ENCODE peak calls at places on chromosomes 16 and 17, in seven cellular contexts. A is adrenal gland, E is A549, L is transverse colon, H is breast epithelium, I is ascending aorta, T is heart right ventricle. R is an unnamed sample. For H3K9me3, the result is how much of the 10 kb centered on the place peaks cover.

GRCh38 chr17:65595071-65595655 is 33.7 kb upstream of the AXIN2 start:
- DNase-seq in E (peak), A (no peak), H (no peak), I (no peak), T (no peak), L (no peak), R (no peak)

GRCh38 chr16:81600275-81600674 is 155.7 kb downstream of the CMIP start:
- DNase-seq in T (no peak), H (no peak), I (no peak), A (no peak), E (no peak), L (no peak), R (no peak)

GRCh38 chr17:83083368-83084201 is 4.2 kb downstream of the METRNL start:
- DNase-seq in A (no peak), T (no peak), E (peak), L (no peak), I (no peak), H (no peak), R (peak)

GRCh38 chr16:74480150-74481029 is 59.1 kb upstream of the CLEC18B start:
- DNase-seq in L (peak), E (peak), T (no peak), A (no peak), I (no peak), H (peak), R (peak)

GRCh38 chr16:57151369-57151768 is 34.5 kb downstream of the PSME3IP1 start:
- DNase-seq in A (no peak), L (no peak), T (no peak), H (no peak), I (no peak), E (no peak), R (no peak)

GRCh38 chr16:565420-566330 is 1.1 kb upstream of the NHLRC4 start:
- DNase-seq in E (no peak), I (no peak), H (no peak), A (no peak), T (no peak), L (no peak), R (no peak)

GRCh38 chr17:67027031-67027628 is 17.2 kb upstream of the CACNG1 start:
- DNase-seq in H (no peak), T (peak), L (no peak), A (peak), I (no peak), E (no peak), R (no peak)

GRCh38 chr16:66660422-66661209 is 35.9 kb downstream of the CMTM4 start:
- DNase-seq in L (peak), T (peak), I (peak), H (peak), A (peak), E (peak), R (peak)

GRCh38 chr16:11181242-11181888 is 74.6 kb downstream of the SOCS1 start:
- DNase-seq in T (no peak), E (no peak), H (peak), I (no peak), L (no peak), A (no peak), R (no peak)

GRCh38 chr16:528111-529011 is 849 bp downstream of the CAPN15 start:
- DNase-seq in I (no peak), H (no peak), E (no peak), L (peak), T (no peak), A (peak), R (peak)

GRCh38 chr17:58391302-58391984 is 25.9 kb downstream of the RNF43 start:
- DNase-seq in T (no peak), A (peak), E (peak), L (peak), I (no peak), H (peak), R (peak)

GRCh38 chr16:50802000-50802399 is 60.1 kb downstream of the CYLD start:
- DNase-seq in H (no peak), L (no peak), T (no peak), A (no peak), E (no peak), I (no peak), R (no peak)

GRCh38 chr17:6086603-6087400 is 16.6 kb downstream of the WSCD1 start:
- DNase-seq in I (no peak), L (no peak), E (no peak), A (no peak), H (no peak), T (no peak), R (no peak)

GRCh38 chr16:50778284-50779163 is 36.6 kb downstream of the CYLD start:
- DNase-seq in E (no peak), H (no peak), T (no peak), A (no peak), I (no peak), L (no peak), R (no peak)

GRCh38 chr16:6905601-6906000 is 427.0 kb upstream of the RBFOX1 start:
- DNase-seq in I (no peak), H (peak), L (no peak), E (no peak), A (no peak), T (no peak), R (no peak)

GRCh38 chr16:89044394-89045180 is 49.1 kb upstream of the ACSF3 start:
- DNase-seq in L (no peak), H (no peak), A (no peak), T (no peak), I (no peak), E (no peak), R (no peak)

GRCh38 chr17:7468814-7469438 is 10.5 kb downstream of the ZBTB4 start:
- DNase-seq in E (no peak), I (no peak), T (no peak), A (no peak), H (no peak), L (no peak), R (no peak)

GRCh38 chr17:44899074-44899782 is at the start of gene EFTUD2:
- DNase-seq in H (peak), E (peak), I (peak), A (peak), T (peak), L (peak), R (peak)

GRCh38 chr16:89712476-89712805 is 8.3 kb downstream of the VPS9D1 start:
- DNase-seq in L (no peak), E (no peak), H (no peak), A (no peak), I (no peak), T (no peak), R (no peak)

GRCh38 chr16:82864332-82865040 is 237.7 kb downstream of the CDH13 start:
- DNase-seq in H (no peak), T (no peak), L (no peak), I (no peak), E (no peak), A (no peak), R (peak)

GRCh38 chr17:6327007-6327406 is 107.9 kb downstream of the AIPL1 start:
- DNase-seq in H (no peak), L (no peak), T (peak), E (no peak), A (peak), I (no peak), R (no peak)

GRCh38 chr17:4492762-4493561 is 5.7 kb upstream of the SPNS2 start:
- DNase-seq in E (peak), H (no peak), T (no peak), I (no peak), L (peak), A (peak), R (peak)

GRCh38 chr16:24801761-24802302 is 43.9 kb upstream of the SLC5A11 start:
- DNase-seq in T (no peak), H (no peak), E (no peak), I (no peak), A (no peak), L (no peak), R (no peak)

GRCh38 chr17:33778505-33779398 is 476.3 kb upstream of the CCL2 start:
- DNase-seq in T (no peak), L (peak), H (peak), E (peak), A (peak), I (no peak), R (peak)

GRCh38 chr17:9645858-9646555 is 690 bp downstream of the USP43 start:
- DNase-seq in T (peak), L (peak), H (peak), E (peak), A (peak), I (no peak), R (peak)

GRCh38 chr16:81873843-81874752 is 95.0 kb downstream of the PLCG2 start:
- DNase-seq in L (peak), I (no peak), A (peak), T (peak), E (peak), H (peak), R (peak)

GRCh38 chr16:87993901-87994300 is 42.7 kb downstream of the BANP start:
- DNase-seq in A (no peak), E (no peak), H (no peak), T (no peak), L (no peak), I (peak), R (no peak)

GRCh38 chr17:38571833-38572274 is 33.9 kb downstream of the SRCIN1 start:
- DNase-seq in E (peak), T (no peak), H (no peak), I (no peak), L (no peak), A (no peak), R (no peak)

GRCh38 chr17:58327363-58328194 is 1.0 kb downstream of the TSPOAP1 start:
- DNase-seq in I (no peak), T (no peak), H (no peak), L (no peak), A (no peak), E (no peak), R (no peak)

GRCh38 chr17:43662432-43663141 is 865 bp upstream of the MEOX1 start:
- DNase-seq in E (no peak), I (no peak), L (no peak), A (no peak), T (no peak), H (no peak), R (no peak)

GRCh38 chr16:48499822-48500440 is 110.0 kb downstream of the N4BP1 start:
- DNase-seq in A (peak), E (no peak), H (peak), L (peak), I (peak), T (no peak), R (no peak)

GRCh38 chr16:30722916-30723315 is 23.9 kb downstream of the SRCAP start:
- DNase-seq in H (no peak), L (no peak), A (no peak), E (no peak), T (no peak), I (no peak), R (no peak)

GRCh38 chr16:86520317-86521210 is 10.2 kb downstream of the FOXF1 start:
- DNase-seq in E (no peak), I (no peak), A (no peak), L (no peak), H (no peak), T (no peak), R (no peak)
- TF ChIP-seq CTCF in E (no peak), I (no peak), A (no peak), L (no peak), H (no peak), T (no peak), R (no peak)

DNA sequence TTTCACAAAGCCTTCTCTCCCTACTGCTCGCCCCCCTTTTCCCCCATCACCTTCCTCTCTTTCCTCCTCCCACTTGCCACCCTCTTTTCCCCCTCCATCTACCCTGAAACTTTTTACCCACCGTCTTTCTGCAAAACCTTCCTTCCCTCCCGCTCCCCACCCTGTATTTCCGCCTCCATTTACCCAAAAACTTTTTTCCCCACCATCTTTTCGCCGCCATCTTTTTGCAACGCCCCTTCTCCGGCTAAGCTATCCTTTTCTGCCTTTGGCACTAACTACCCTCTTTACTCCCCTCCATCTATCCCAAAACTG is 205.2 kb upstream of the WSB1 start:
- DNase-seq in A (no peak), H (no peak), E (no peak), I (no peak), L (no peak), T (no peak), R (no peak)
- H3K9me3 ChIP-seq in A (under half), H (under half), E (under half), I (under half), L (under half), T (under half), R (under half)

GRCh38 chr17:81825841-81826471 is 7.1 kb downstream of the MCRIP1 start:
- DNase-seq in L (no peak), T (no peak), A (no peak), I (no peak), H (no peak), E (no peak), R (no peak)
- TF ChIP-seq CTCF in L (no peak), T (no peak), A (no peak), I (no peak), H (no peak), E (peak), R (no peak)

DNA sequence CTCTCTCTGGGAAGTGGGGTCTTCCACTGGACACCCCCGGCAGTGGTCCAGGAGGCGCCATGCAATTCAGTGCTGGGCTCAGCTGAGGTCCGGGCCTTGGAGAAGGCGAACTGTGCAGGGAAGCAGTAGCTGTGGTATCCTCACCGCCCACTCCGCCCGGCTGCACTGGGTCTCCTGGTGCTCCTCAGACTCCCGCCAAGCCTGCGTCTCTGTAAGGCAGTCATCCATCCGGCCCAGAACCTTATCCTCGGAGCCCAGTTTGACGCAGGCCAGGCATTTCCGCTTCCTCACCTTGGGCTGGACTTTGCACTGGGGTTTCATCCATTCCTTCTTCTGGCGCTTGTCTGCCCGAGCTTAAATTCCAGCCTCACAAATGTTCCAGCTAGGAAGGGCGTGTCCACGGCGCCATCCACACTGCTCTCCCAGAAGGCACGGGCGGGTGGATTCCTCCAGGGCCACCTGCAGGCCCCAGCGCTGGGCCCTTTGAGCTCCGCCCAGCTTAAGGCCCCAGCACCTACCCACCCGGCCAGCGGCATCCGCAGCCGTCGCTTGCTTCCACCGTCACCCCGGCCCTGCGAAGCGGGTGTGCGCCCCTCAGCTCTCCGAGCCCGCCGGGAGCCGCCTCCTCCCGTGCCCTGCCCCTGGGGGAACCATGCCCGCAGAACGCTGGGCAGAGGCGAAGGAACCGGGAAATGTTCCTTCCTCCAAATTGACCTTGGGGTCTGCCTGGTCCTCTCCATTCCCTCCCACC is 1884.8 kb downstream of the TP53TG3F start:
- DNase-seq in E (no peak), T (no peak), A (no peak), L (no peak), I (no peak), H (no peak), R (no peak)
- H3K9me3 ChIP-seq in E (under half), T (under half), A (under half), L (under half), I (under half), H (under half), R (under half)